ENCODE peak calls at places on chromosomes 11 and 22, in eight cellular contexts. T is heart left ventricle, I is tibial nerve, V is A549, R is IMR-90, L is upper lobe of left lung, J is spleen, O is stomach. U is an unnamed sample.

GRCh38 chr11:36454991-36455611 is 55.0 kb downstream of the TRAF6 start:
- DNase-seq in T (peak; percentile 71), I (no peak), V (no peak), R (no peak), L (no peak), J (no peak), O (no peak), U (peak; percentile 72)

GRCh38 chr11:68584097-68584496 is 100.2 kb upstream of the GAL start:
- DNase-seq in T (peak; percentile 65), I (peak; percentile 21), V (peak; percentile 54), R (peak; percentile 4), L (peak; percentile 41), J (peak; percentile 82), O (peak; percentile 40), U (peak; percentile 64)

GRCh38 chr22:44399906-44400762 is 87.4 kb upstream of the SHISAL1 start:
- DNase-seq in T (peak; percentile 36), I (no peak), V (no peak), R (no peak), L (peak; percentile 14), J (peak; percentile 58), O (peak; percentile 17), U (peak; percentile 7)

GRCh38 chr11:90737328-90738050 is 514.6 kb upstream of the CHORDC1 start:
- DNase-seq in T (no peak), I (no peak), V (no peak), R (no peak), L (no peak), J (no peak), O (no peak), U (no peak)

GRCh38 chr11:66225054-66225453 is 43.4 kb upstream of the RAB1B start:
- DNase-seq in T (no peak), I (no peak), V (no peak), R (no peak), L (no peak), J (peak; percentile 25), O (no peak), U (peak; percentile 37)

GRCh38 chr22:44337658-44338004 is 24.9 kb upstream of the SHISAL1 start:
- DNase-seq in T (no peak), I (no peak), V (peak; percentile 33), R (peak; percentile 75), L (no peak), J (no peak), O (peak; percentile 32), U (peak; percentile 37)

GRCh38 chr22:19864538-19865106 is 9.9 kb upstream of the GNB1L start:
- DNase-seq in T (no peak), I (no peak), V (no peak), R (peak; percentile 28), L (no peak), J (no peak), O (no peak), U (no peak)

GRCh38 chr11:61554172-61554988 is 26.5 kb downstream of the SYT7 start:
- DNase-seq in T (no peak), I (no peak), V (no peak), R (no peak), L (no peak), J (no peak), O (no peak), U (no peak)

GRCh38 chr22:17272511-17272991 is 53.3 kb upstream of the ADA2 start:
- DNase-seq in T (no peak), I (no peak), V (no peak), R (no peak), L (no peak), J (peak; percentile 30), O (no peak), U (no peak)

GRCh38 chr11:57498540-57498939 is 17.0 kb downstream of the SLC43A1 start:
- DNase-seq in T (no peak), I (no peak), V (no peak), R (no peak), L (no peak), J (no peak), O (no peak), U (no peak)

GRCh38 chr11:34587282-34587677 is 33.6 kb upstream of the EHF start:
- DNase-seq in T (no peak), I (no peak), V (no peak), R (no peak), L (no peak), J (no peak), O (no peak), U (no peak)

GRCh38 chr11:106925245-106925644 is 93.0 kb downstream of the GUCY1A2 start:
- DNase-seq in T (no peak), I (no peak), V (no peak), R (no peak), L (no peak), J (no peak), O (no peak), U (no peak)

GRCh38 chr22:33389927-33390326 is 331.7 kb upstream of the SYN3 start:
- DNase-seq in T (no peak), I (no peak), V (no peak), R (peak; percentile 41), L (no peak), J (no peak), O (no peak), U (no peak)

DNA sequence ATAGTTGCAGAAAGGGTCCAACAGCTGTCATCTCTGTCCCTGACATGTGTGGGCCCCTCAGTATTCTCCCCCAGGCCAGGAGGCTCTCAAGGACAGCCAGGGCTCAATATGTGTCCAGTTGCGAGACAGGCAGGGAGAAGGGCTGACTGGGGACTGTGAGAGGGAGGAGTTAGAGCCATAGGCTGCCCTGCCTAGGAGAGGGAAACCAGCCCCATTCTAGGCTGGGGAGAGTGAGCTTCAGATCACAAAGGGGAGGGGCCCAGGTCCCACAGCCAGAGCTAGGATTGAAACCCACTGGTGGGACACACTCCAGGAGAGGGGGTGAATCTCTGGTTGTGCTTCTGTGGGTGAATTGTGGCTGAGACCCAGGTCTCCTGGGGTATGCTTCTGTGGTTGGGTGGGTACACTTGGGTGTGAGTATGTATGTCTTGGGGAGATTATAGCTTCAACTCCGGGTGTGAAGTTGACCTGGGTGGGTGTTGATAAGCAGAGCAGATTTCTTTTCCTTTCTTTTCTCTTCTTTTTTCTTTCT is 2.1 kb upstream of the CARNS1 start:
- DNase-seq in T (no peak), I (no peak), V (no peak), R (no peak), L (no peak), J (no peak), O (no peak), U (no peak)
- H3K4me1 ChIP-seq in T (peaks cover 17% of the 10 kb centered on the region), I (peaks cover 79% of the 10 kb centered on the region), V (peaks cover 28% of the 10 kb centered on the region), R (no peaks in the 10 kb centered on the region), L (peaks cover 49% of the 10 kb centered on the region), J (peaks cover 99% of the 10 kb centered on the region), O (peaks cover 34% of the 10 kb centered on the region), U (peaks cover 10% of the 10 kb centered on the region)

DNA sequence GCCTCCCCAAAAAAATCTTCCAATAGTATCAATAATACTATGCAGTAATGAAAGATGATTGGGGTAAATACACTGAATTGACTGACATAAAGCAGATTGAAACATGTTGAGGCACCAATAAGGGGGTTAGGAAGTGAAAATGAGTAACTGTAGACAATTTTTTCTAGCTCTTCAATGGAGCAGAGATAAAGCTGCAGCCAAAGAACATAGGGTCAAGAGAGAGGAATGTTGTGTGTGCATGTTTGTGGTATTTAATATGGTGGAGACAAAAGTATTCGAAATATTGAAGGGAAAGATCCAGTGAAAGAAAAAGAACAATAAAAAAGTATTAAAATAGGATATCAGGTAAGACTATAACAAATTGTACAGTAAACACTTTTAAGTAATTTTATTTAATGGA is 450.0 kb upstream of the CCDC179 start:
- DNase-seq in T (no peak), I (no peak), V (no peak), R (peak; percentile 63), L (no peak), J (no peak), O (no peak), U (no peak)
- H3K27ac ChIP-seq in T (no peak overlapping the region), I (no peak overlapping the region), V (no peak overlapping the region), R (no peak overlapping the region), L (no peak overlapping the region), J (no peak overlapping the region), O (no peak overlapping the region), U (no peak overlapping the region)

GRCh38 chr11:113274708-113275582 is 39.4 kb upstream of the TTC12 start:
- DNase-seq in T (no peak), I (no peak), V (peak; percentile 3), R (no peak), L (no peak), J (no peak), O (no peak), U (no peak)

GRCh38 chr11:113273720-113274119 is 40.7 kb upstream of the TTC12 start:
- DNase-seq in T (no peak), I (no peak), V (no peak), R (no peak), L (no peak), J (no peak), O (no peak), U (no peak)

GRCh38 chr11:113271551-113272245 is 42.7 kb upstream of the TTC12 start:
- DNase-seq in T (no peak), I (no peak), V (no peak), R (no peak), L (no peak), J (no peak), O (no peak), U (no peak)

GRCh38 chr11:113272281-113272680 is 42.1 kb upstream of the TTC12 start:
- DNase-seq in T (no peak), I (no peak), V (no peak), R (no peak), L (no peak), J (no peak), O (no peak), U (no peak)

GRCh38 chr11:113272927-113273615 is 41.3 kb upstream of the TTC12 start:
- DNase-seq in T (no peak), I (no peak), V (no peak), R (no peak), L (no peak), J (no peak), O (no peak), U (no peak)
- TF ChIP-seq POLR2A in T (no peak), I (no peak), V (no peak), R (no peak), L (no peak), J (no peak), O (no peak), U (no peak)

GRCh38 chr22:26565181-26565580 is 24.8 kb downstream of the TPST2 start:
- DNase-seq in T (no peak), I (no peak), V (no peak), R (no peak), L (no peak), J (no peak), O (no peak), U (no peak)

GRCh38 chr22:26568207-26568706 is 21.7 kb downstream of the TPST2 start:
- DNase-seq in T (no peak), I (no peak), V (no peak), R (peak; percentile 12), L (no peak), J (no peak), O (no peak), U (no peak)

GRCh38 chr22:26567610-26568009 is 22.3 kb downstream of the TPST2 start:
- DNase-seq in T (no peak), I (no peak), V (no peak), R (no peak), L (no peak), J (no peak), O (no peak), U (no peak)

GRCh38 chr22:26565889-26566288 is 24.0 kb downstream of the TPST2 start:
- DNase-seq in T (no peak), I (no peak), V (no peak), R (no peak), L (no peak), J (no peak), O (no peak), U (no peak)

DNA sequence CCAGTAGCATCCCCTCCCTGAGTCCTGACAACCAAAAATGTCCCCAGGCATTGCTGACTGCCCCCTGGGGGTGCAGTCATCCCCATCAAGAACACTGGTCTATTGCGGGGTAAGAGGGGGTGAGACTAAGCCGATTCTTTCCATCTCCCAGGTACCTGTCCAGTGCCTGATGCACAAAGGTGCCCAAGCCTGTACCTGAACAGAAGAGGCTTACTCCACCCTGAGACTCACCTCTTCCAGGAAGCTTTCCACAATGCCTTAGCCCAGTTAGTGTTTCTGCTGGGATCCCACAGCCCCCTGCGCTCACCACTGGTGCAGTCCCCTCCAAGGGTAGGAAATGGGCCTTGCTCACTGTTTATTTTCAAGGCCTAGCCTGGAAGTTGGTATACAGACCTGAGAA is 22.9 kb downstream of the TPST2 start:
- DNase-seq in T (no peak), I (no peak), V (no peak), R (no peak), L (no peak), J (no peak), O (no peak), U (no peak)
- H3K4me1 ChIP-seq in T (peaks cover 15% of the 10 kb centered on the region), I (peaks cover 5% of the 10 kb centered on the region), V (no peaks in the 10 kb centered on the region), R (peaks cover 4% of the 10 kb centered on the region), L (peaks cover 65% of the 10 kb centered on the region), J (peaks cover 100% of the 10 kb centered on the region), O (peaks cover under 1% of the 10 kb centered on the region), U (peaks cover 19% of the 10 kb centered on the region)